ENCODE peak calls at places on chromosomes 4 and X, in nine cellular contexts. S, B, J, A, G, P, Q, X and K are unnamed samples.

GRCh38 chrX:69019073-69019890 is 146.0 kb downstream of the PJA1 start:
- DNase-seq in S (no peak), G (no peak), X (no peak), Q (no peak), B (peak), A (no peak), P (no peak), J (peak), K (no peak)

GRCh38 chr4:84032372-84032771 is 466.7 kb downstream of the NKX6-1 start:
- DNase-seq in X (no peak), Q (no peak), B (no peak), S (no peak), G (no peak), J (no peak), A (no peak), P (no peak), K (no peak)

GRCh38 chr4:37644962-37645361 is 41.2 kb downstream of the RELL1 start:
- DNase-seq in G (no peak), S (no peak), Q (no peak), J (no peak), B (no peak), X (peak), A (no peak), P (no peak), K (no peak)

GRCh38 chrX:20488473-20488872 is 221.8 kb upstream of the RPS6KA3 start:
- DNase-seq in S (no peak), X (no peak), Q (no peak), G (no peak), J (no peak), P (no peak), B (no peak), A (no peak), K (no peak)

GRCh38 chrX:31649176-31649575 is 577.3 kb upstream of the FTHL17 start:
- DNase-seq in B (no peak), S (no peak), J (no peak), X (no peak), G (no peak), A (no peak), Q (no peak), P (no peak), K (no peak)

GRCh38 chr4:145507636-145508035 is 26.0 kb downstream of the SMAD1 start:
- DNase-seq in G (no peak), Q (no peak), B (no peak), X (peak), J (no peak), P (no peak), S (no peak), A (no peak), K (no peak)

GRCh38 chr4:185256444-185256843 is 47.0 kb downstream of the SNX25 start:
- DNase-seq in Q (no peak), X (peak), G (no peak), S (no peak), A (no peak), J (no peak), P (no peak), B (no peak), K (no peak)

GRCh38 chr4:149645790-149646189 is 169.9 kb downstream of the IQCM start:
- DNase-seq in Q (no peak), X (no peak), P (no peak), J (no peak), B (no peak), S (no peak), A (no peak), G (peak), K (no peak)

GRCh38 chrX:97639526-97639925 is 755.8 kb downstream of the RPA4 start:
- DNase-seq in Q (no peak), S (no peak), A (no peak), G (no peak), P (no peak), J (no peak), B (no peak), X (no peak), K (no peak)

GRCh38 chr4:89311433-89311832 is 3.8 kb upstream of the GPRIN3 start:
- DNase-seq in Q (no peak), G (no peak), J (no peak), P (no peak), X (no peak), B (no peak), A (no peak), S (no peak), K (no peak)

GRCh38 chr4:212438-213174 is 88.3 kb downstream of the ZNF718 start:
- DNase-seq in P (peak), Q (no peak), G (peak), J (no peak), B (no peak), S (peak), X (no peak), A (peak), K (peak)

GRCh38 chr4:30443289-30443688 is 276.9 kb upstream of the PCDH7 start:
- DNase-seq in B (no peak), G (no peak), J (no peak), A (no peak), S (no peak), X (no peak), Q (no peak), P (no peak), K (no peak)

DNA sequence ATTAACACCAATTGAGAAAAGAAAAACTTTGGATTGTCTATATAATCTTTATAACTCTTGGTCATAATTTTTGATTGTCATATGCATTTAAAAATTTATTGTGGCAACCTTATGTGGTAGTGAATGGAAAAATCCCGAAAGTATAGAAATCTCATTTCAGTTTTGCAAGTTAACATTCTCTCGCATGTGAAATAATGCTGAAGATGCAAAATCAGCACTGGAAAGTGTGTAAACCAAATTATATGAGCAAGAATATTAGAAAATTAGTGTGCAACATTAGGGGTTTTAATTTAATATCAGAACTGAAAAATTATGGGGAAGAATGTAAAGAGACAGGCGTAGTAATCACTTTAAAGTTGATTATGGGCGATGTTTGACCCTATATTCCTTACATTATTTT is 1472.8 kb downstream of the PCDH7 start:
- DNase-seq in Q (no peak), G (no peak), X (no peak), S (no peak), A (no peak), B (no peak), P (no peak), J (no peak), K (no peak)
- TF ChIP-seq POLR2A in Q (no peak), G (no peak), X (no peak), S (no peak), A (no peak), B (no peak), P (no peak), J (no peak), K (no peak)

GRCh38 chr4:175253184-175253902 is 335.2 kb downstream of the ADAM29 start:
- DNase-seq in B (peak), G (no peak), Q (no peak), P (no peak), S (no peak), A (no peak), J (no peak), X (peak), K (no peak)
- TF ChIP-seq CTCF in B (no peak), G (no peak), Q (no peak), P (no peak), S (no peak), A (peak), J (no peak), X (no peak), K (no peak)

GRCh38 chr4:117096886-117097285 is 11.5 kb upstream of the TRAM1L1 start:
- DNase-seq in Q (no peak), G (no peak), P (no peak), X (no peak), S (no peak), B (no peak), A (no peak), J (no peak), K (no peak)

GRCh38 chr4:117093581-117093980 is 8.2 kb upstream of the TRAM1L1 start:
- DNase-seq in A (no peak), X (no peak), G (no peak), B (no peak), Q (no peak), S (no peak), J (no peak), P (no peak), K (no peak)

GRCh38 chr4:117096462-117096861 is 11.1 kb upstream of the TRAM1L1 start:
- DNase-seq in P (no peak), S (no peak), X (no peak), A (no peak), J (no peak), B (no peak), Q (no peak), G (no peak), K (no peak)
- TF ChIP-seq POLR2A in P (no peak), S (no peak), X (no peak), A (no peak), J (no peak), B (no peak), Q (no peak), G (no peak), K (no peak)

GRCh38 chrX:150540965-150541364 is 27.5 kb upstream of the MTM1 start:
- DNase-seq in Q (no peak), J (no peak), A (no peak), X (no peak), P (no peak), G (no peak), B (peak), S (no peak), K (no peak)

GRCh38 chrX:150530821-150531220 is 37.6 kb upstream of the MTM1 start:
- DNase-seq in G (no peak), A (no peak), X (no peak), J (no peak), S (no peak), Q (no peak), P (no peak), B (no peak), K (no peak)

GRCh38 chrX:150531467-150531866 is 37.0 kb upstream of the MTM1 start:
- DNase-seq in B (no peak), Q (no peak), S (no peak), P (no peak), J (no peak), G (no peak), A (no peak), X (no peak), K (no peak)

GRCh38 chrX:150533863-150534262 is 34.6 kb upstream of the MTM1 start:
- DNase-seq in X (no peak), Q (no peak), B (no peak), S (no peak), J (no peak), A (no peak), G (no peak), P (no peak), K (no peak)

GRCh38 chrX:150536455-150537116 is 31.8 kb upstream of the MTM1 start:
- DNase-seq in Q (no peak), B (no peak), G (no peak), P (no peak), J (no peak), S (no peak), A (no peak), X (peak), K (peak)
- TF ChIP-seq CTCF in Q (peak), B (no peak), G (no peak), P (peak), J (no peak), S (peak), A (no peak), X (no peak), K (no peak)

DNA sequence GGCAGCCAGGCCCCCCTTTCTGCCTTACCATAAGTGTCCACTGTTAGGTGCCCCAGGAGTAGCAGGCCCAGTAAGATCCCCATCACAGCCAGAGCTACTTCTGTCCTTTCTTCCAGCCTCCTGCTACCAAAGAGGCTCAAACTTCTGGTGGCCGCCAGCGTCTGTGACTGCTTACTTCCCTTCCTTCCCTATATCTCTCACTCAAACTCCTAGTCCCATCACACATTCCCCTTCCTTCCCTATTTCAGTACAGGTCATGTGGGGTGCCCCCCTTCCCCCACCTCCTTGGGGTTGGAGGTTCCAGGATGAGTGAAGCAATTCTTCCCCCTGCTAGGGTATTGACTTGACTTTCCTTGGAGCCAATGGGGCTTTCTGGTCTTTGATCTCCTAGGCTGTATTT is at the start of gene VSIG4:
- DNase-seq in G (peak), P (no peak), J (no peak), Q (no peak), X (no peak), B (no peak), S (peak), A (no peak), K (peak)
- TF ChIP-seq POLR2A in G (no peak), P (no peak), J (no peak), Q (no peak), X (no peak), B (no peak), S (no peak), A (no peak), K (no peak)

DNA sequence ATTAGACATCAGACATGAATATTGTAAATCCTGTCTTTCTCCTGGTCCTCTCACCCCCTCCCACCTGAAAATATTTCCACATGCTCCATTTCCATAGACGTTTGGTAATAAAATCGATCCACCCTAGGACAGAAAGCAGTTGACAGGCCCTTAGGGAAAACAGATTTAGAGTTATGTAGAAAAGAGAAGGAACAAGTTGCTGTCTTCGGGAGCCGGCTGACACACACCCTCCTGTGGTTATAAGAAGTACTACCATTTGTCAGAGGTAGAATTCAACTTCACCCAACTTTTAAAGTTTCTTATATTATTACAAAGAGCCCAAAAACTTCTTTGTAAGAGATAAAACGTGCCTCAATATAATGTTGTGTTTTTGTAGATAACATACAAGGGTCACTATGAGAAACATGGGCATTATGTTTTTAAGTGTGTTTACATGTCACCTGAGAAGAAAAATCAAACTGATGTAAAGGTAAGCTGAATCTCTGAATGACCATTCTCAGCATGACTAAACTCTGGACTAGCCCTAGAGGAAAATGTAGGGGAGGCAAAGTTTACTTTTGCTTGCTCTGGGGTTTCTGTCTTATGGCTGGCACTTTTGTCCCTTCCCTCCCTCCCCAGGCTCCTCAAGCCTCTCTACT is 6.7 kb downstream of the MEPE start:
- DNase-seq in A (peak), B (no peak), J (no peak), P (no peak), S (peak), X (peak), Q (no peak), G (peak), K (peak)
- TF ChIP-seq CTCF in A (peak), B (no peak), J (peak), P (peak), S (peak), X (peak), Q (peak), G (peak), K (peak)

DNA sequence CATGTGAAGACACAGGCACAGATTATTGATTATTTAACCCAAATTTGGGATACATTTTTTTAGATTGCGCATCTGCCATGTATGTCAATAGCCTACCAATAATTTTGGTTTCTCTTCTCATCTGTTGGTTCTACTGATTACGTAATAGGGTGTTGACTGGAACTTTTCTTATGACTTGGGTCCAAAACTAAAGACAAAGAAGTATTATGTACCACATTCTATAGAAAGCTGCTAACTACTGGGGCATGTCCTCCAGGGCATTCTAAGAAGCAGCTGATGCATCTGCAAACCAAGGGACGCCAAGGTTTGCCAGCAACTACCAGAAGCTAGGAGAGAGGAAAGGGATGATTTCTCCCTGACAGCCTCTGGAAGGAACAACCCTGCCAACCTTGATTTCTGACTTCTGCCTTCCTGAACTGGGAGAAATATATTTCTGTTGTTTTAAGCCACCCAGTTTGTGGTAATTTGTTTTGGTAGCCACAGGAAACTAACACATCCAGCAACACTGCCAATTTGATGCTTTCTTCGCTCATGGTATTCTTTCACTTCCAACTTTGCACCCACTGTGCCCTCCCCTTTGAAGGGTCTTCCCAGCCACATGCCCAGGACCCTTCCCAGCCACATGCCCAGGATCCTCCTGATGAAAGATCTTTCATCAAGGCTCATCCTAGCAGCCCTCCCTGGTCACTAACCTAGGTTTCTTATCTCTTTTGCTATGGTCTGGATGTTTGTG is 15.9 kb upstream of the TLR1 start:
- DNase-seq in B (no peak), J (peak), A (no peak), G (no peak), S (no peak), Q (no peak), X (no peak), P (no peak), K (no peak)
- TF ChIP-seq POLR2A in B (no peak), J (no peak), A (no peak), G (no peak), S (no peak), Q (no peak), X (no peak), P (no peak), K (no peak)

GRCh38 chr4:87985887-87986200 is 10.3 kb downstream of the SPP1 start:
- DNase-seq in S (no peak), X (no peak), A (no peak), B (no peak), G (no peak), Q (no peak), J (no peak), P (no peak), K (no peak)
- TF ChIP-seq CTCF in S (no peak), X (no peak), A (no peak), B (no peak), G (no peak), Q (no peak), J (no peak), P (no peak), K (no peak)

DNA sequence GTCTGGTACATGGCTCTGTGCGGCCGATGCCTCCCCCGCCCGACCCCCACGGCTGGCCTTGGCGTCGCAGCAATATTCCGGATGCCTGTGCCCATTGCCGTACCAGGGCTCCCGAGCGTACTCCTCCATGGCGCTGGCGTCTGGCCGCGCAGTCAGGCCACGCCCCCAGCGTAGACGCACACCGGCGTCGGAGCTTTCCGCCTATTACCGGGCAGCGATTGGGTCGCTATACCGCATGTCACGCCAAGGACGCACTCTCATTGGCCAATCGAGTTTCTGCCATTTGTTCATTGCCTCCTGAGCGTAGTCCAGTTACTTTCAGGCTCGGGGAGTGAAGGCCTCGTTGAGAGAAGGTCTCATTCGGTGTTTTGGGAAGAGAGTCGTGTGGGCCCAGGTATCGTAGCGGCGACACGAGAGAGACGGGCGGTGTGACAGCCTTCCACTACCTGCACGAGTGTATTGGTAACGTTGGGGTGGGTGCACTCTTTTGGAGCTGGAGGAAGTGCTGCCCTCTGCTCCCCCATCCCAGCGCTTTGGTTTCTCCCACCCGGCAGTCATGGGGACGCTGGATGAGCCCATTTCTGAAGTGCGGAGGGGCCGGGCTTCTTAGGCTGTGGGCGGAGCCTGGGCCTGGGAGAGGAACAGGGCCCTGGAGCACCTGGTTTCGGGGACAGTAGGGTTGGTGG is at the start of the genes PQBP1 and TIMM17B:
- DNase-seq in A (peak), J (peak), P (peak), G (peak), S (peak), B (peak), X (peak), Q (peak), K (peak)
- TF ChIP-seq POLR2A in A (peak), J (peak), P (no peak), G (peak), S (peak), B (peak), X (peak), Q (peak), K (peak)

GRCh38 chr4:154858166-154858565 is 77.1 kb downstream of the RBM46 start:
- DNase-seq in P (no peak), A (no peak), Q (no peak), B (no peak), J (no peak), G (no peak), S (no peak), X (no peak), K (no peak)

DNA sequence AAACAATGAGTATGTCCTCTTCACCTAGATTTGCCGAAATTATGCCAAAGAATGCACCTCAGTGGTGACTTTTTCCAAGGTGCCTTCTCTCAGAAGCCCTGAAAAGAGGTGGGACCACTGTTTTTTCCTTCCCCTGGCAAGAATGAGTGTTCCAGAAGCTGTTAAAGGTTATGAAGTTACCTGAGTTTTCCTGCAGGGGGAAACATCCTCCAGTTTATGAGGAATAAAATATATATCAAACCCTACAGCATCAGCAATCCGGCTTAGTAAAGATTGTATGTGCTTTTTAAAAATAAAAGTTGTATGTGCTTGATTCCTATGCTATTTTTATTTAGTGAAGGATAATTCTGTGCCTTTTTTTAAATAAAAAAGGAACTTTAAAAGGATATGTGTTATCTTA is 73.3 kb downstream of the RBM46 start:
- DNase-seq in P (no peak), J (no peak), A (no peak), G (no peak), S (no peak), Q (no peak), X (peak), B (no peak), K (no peak)
- TF ChIP-seq CTCF in P (no peak), J (no peak), A (peak), G (no peak), S (no peak), Q (no peak), X (peak), B (no peak), K (no peak)